ENCODE peak calls at places on chromosomes 3 and 15, in four cellular contexts. X is CD8-positive, alpha-beta T cell; A is nephron progenitor cell; F is fibroblast of mammary gland. S is an unnamed sample.

GRCh38 chr3:71916747-71917369 is 131.9 kb upstream of the PROK2 start:
- DNase-seq in X (no peak), A (no peak), F (peak), S (no peak)

GRCh38 chr3:33001889-33002288 is 50.4 kb downstream of the CCR4 start:
- DNase-seq in X (no peak), A (no peak), F (peak), S (no peak)

GRCh38 chr3:133532951-133533350 is 40.5 kb upstream of the CDV3 start:
- DNase-seq in X (no peak), A (no peak), F (peak), S (no peak)

GRCh38 chr3:104907507-104907906 is 459.2 kb upstream of the ALCAM start:
- DNase-seq in X (no peak), A (no peak), F (peak), S (no peak)

GRCh38 chr3:114362815-114363214 is 69.0 kb downstream of the TIGIT start:
- DNase-seq in X (no peak), A (no peak), F (peak), S (no peak)

GRCh38 chr15:43792761-43793493 is 807 bp downstream of the SERF2 start:
- DNase-seq in X (no peak), A (no peak), F (peak), S (no peak)

GRCh38 chr15:93759626-93760025 is 471.7 kb upstream of the MCTP2 start:
- DNase-seq in X (no peak), A (no peak), F (no peak), S (no peak)

GRCh38 chr3:180311242-180311641 is 274.5 kb upstream of the PEX5L start:
- DNase-seq in X (no peak), A (no peak), F (no peak), S (no peak)

GRCh38 chr15:89904519-89904918 is 8.2 kb downstream of the ARPIN start:
- DNase-seq in X (no peak), A (no peak), F (no peak), S (no peak)

GRCh38 chr15:74311734-74312444 is 55.6 kb downstream of the CYP11A1 start:
- DNase-seq in X (no peak), A (peak), F (no peak), S (peak)

GRCh38 chr3:112074616-112075497 is 11.3 kb upstream of the C3orf52 start:
- DNase-seq in X (no peak), A (no peak), F (peak), S (no peak)

GRCh38 chr3:157087398-157088132 is 72.4 kb downstream of the CCNL1 start:
- DNase-seq in X (no peak), A (no peak), F (peak), S (no peak)

GRCh38 chr3:190205739-190206138 is 85.0 kb upstream of the P3H2 start:
- DNase-seq in X (no peak), A (no peak), F (peak), S (no peak)

GRCh38 chr3:10419637-10420232 is 85.7 kb downstream of the ATP2B2 start:
- DNase-seq in X (peak), A (no peak), F (no peak), S (no peak)

GRCh38 chr3:106824856-106825255 is 552.4 kb upstream of the CCDC54 start:
- DNase-seq in X (no peak), A (no peak), F (peak), S (no peak)

GRCh38 chr3:105791919-105792786 is 76.7 kb downstream of the CBLB start:
- DNase-seq in X (no peak), A (no peak), F (peak), S (no peak)

GRCh38 chr3:16294854-16295253 is 29.8 kb downstream of the OXNAD1 start:
- DNase-seq in X (no peak), A (no peak), F (no peak), S (no peak)

GRCh38 chr3:141410408-141410807 is 42.1 kb downstream of the ZBTB38 start:
- DNase-seq in X (no peak), A (no peak), F (peak), S (no peak)

GRCh38 chr15:74788716-74789151 is 6.9 kb downstream of the CSK start:
- DNase-seq in X (peak), A (no peak), F (no peak), S (no peak)

GRCh38 chr15:50911001-50911400 is 2.5 kb downstream of the AP4E1 start:
- DNase-seq in X (no peak), A (no peak), F (no peak), S (no peak)

GRCh38 chr3:33949074-33949473 is 150.6 kb downstream of the PDCD6IP start:
- DNase-seq in X (no peak), A (no peak), F (no peak), S (no peak)

GRCh38 chr3:65500398-65501306 is 538.1 kb downstream of the MAGI1 start:
- DNase-seq in X (no peak), A (no peak), F (no peak), S (no peak)

GRCh38 chr15:89457086-89457485 is 39.3 kb downstream of the RHCG start:
- DNase-seq in X (no peak), A (no peak), F (peak), S (no peak)

GRCh38 chr3:29280675-29281264 is at the start of gene RBMS3:
- DNase-seq in X (no peak), A (peak), F (peak), S (peak)

S was measured in retina.